ENCODE peak calls at places on chromosomes 4 and X, in four cellular contexts. One of them, this sample, is unnamed.

GRCh38 chr4:7649741-7650531 is 215.2 kb upstream of the PSAPL1 start:
- DNase-seq in astrocyte of the spinal cord: peak
- DNase-seq in ascending aorta: peak
- DNase-seq in neural progenitor cell: no peak
- DNase-seq in this sample: no peak

GRCh38 chrX:154371771-154372300 is 2.6 kb downstream of the FLNA start:
- DNase-seq in neural progenitor cell: peak
- DNase-seq in astrocyte of the spinal cord: no peak
- DNase-seq in ascending aorta: no peak
- DNase-seq in this sample: no peak

GRCh38 chr4:145736241-145736831 is 56.4 kb downstream of the C4orf51 start:
- DNase-seq in ascending aorta: peak
- DNase-seq in neural progenitor cell: no peak
- DNase-seq in astrocyte of the spinal cord: peak
- DNase-seq in this sample: peak

GRCh38 chr4:93186846-93187245 is 641.7 kb upstream of the ATOH1 start:
- DNase-seq in ascending aorta: no peak
- DNase-seq in astrocyte of the spinal cord: no peak
- DNase-seq in neural progenitor cell: no peak
- DNase-seq in this sample: no peak

GRCh38 chr4:133483600-133484246 is 334.6 kb downstream of the PCDH10 start:
- DNase-seq in astrocyte of the spinal cord: peak
- DNase-seq in ascending aorta: no peak
- DNase-seq in neural progenitor cell: peak
- DNase-seq in this sample: no peak

GRCh38 chr4:174669278-174669677 is 147.0 kb upstream of the HPGD start:
- DNase-seq in astrocyte of the spinal cord: peak
- DNase-seq in neural progenitor cell: no peak
- DNase-seq in ascending aorta: no peak
- DNase-seq in this sample: no peak

GRCh38 chrX:120356084-120356483 is 5.8 kb upstream of the ATP1B4 start:
- DNase-seq in neural progenitor cell: no peak
- DNase-seq in ascending aorta: no peak
- DNase-seq in astrocyte of the spinal cord: no peak
- DNase-seq in this sample: no peak

GRCh38 chr4:47287735-47288134 is 175.8 kb downstream of the COMMD8 start:
- DNase-seq in neural progenitor cell: no peak
- DNase-seq in astrocyte of the spinal cord: peak
- DNase-seq in ascending aorta: no peak
- DNase-seq in this sample: no peak

GRCh38 chr4:158535130-158535614 is 13.5 kb downstream of the RXFP1 start:
- DNase-seq in astrocyte of the spinal cord: peak
- DNase-seq in ascending aorta: no peak
- DNase-seq in neural progenitor cell: no peak
- DNase-seq in this sample: no peak

GRCh38 chrX:16368696-16369095 is 201.4 kb downstream of the MAGEB17 start:
- DNase-seq in neural progenitor cell: no peak
- DNase-seq in astrocyte of the spinal cord: peak
- DNase-seq in ascending aorta: no peak
- DNase-seq in this sample: no peak

GRCh38 chrX:54411732-54412131 is 28.5 kb upstream of the TSR2 start:
- DNase-seq in ascending aorta: no peak
- DNase-seq in astrocyte of the spinal cord: no peak
- DNase-seq in neural progenitor cell: no peak
- DNase-seq in this sample: no peak

GRCh38 chr4:109156346-109156745 is 146.1 kb downstream of the COL25A1 start:
- DNase-seq in neural progenitor cell: no peak
- DNase-seq in ascending aorta: no peak
- DNase-seq in astrocyte of the spinal cord: no peak
- DNase-seq in this sample: no peak

GRCh38 chr4:85932371-85933305 is 427.2 kb downstream of the MAPK10 start:
- DNase-seq in ascending aorta: no peak
- DNase-seq in astrocyte of the spinal cord: peak
- DNase-seq in neural progenitor cell: peak
- DNase-seq in this sample: no peak

GRCh38 chrX:131399692-131400428 is 110.8 kb upstream of the IGSF1 start:
- DNase-seq in astrocyte of the spinal cord: no peak
- DNase-seq in neural progenitor cell: no peak
- DNase-seq in ascending aorta: no peak
- DNase-seq in this sample: no peak

GRCh38 chr4:1204286-1204827 is 32.0 kb upstream of the SPON2 start:
- DNase-seq in astrocyte of the spinal cord: no peak
- DNase-seq in ascending aorta: no peak
- DNase-seq in neural progenitor cell: no peak
- DNase-seq in this sample: no peak

GRCh38 chrX:127317159-127317558 is 497.6 kb downstream of the PRR32 start:
- DNase-seq in astrocyte of the spinal cord: no peak
- DNase-seq in ascending aorta: no peak
- DNase-seq in neural progenitor cell: no peak
- DNase-seq in this sample: no peak

GRCh38 chr4:152278505-152279301 is 257.2 kb downstream of the FBXW7 start:
- DNase-seq in neural progenitor cell: no peak
- DNase-seq in astrocyte of the spinal cord: no peak
- DNase-seq in ascending aorta: no peak
- DNase-seq in this sample: no peak

GRCh38 chr4:137961051-137961438 is 281.1 kb downstream of the SLC7A11 start:
- DNase-seq in ascending aorta: no peak
- DNase-seq in astrocyte of the spinal cord: no peak
- DNase-seq in neural progenitor cell: no peak
- DNase-seq in this sample: no peak

GRCh38 chr4:147463065-147463464 is 17.8 kb upstream of the EDNRA start:
- DNase-seq in neural progenitor cell: no peak
- DNase-seq in ascending aorta: no peak
- DNase-seq in astrocyte of the spinal cord: no peak
- DNase-seq in this sample: no peak

GRCh38 chr4:38099908-38100407 is 139.8 kb downstream of the PTTG2 start:
- DNase-seq in astrocyte of the spinal cord: peak
- DNase-seq in neural progenitor cell: no peak
- DNase-seq in ascending aorta: no peak
- DNase-seq in this sample: no peak

GRCh38 chrX:26008042-26008441 is 130.1 kb upstream of the MAGEB18 start:
- DNase-seq in astrocyte of the spinal cord: no peak
- DNase-seq in ascending aorta: no peak
- DNase-seq in neural progenitor cell: no peak
- DNase-seq in this sample: no peak

GRCh38 chr4:15729910-15730533 is 27.2 kb downstream of the BST1 start:
- DNase-seq in ascending aorta: no peak
- DNase-seq in astrocyte of the spinal cord: peak
- DNase-seq in neural progenitor cell: peak
- DNase-seq in this sample: no peak

GRCh38 chrX:107421337-107421736 is 28.1 kb upstream of the FRMPD3 start:
- DNase-seq in neural progenitor cell: no peak
- DNase-seq in astrocyte of the spinal cord: no peak
- DNase-seq in ascending aorta: no peak
- DNase-seq in this sample: no peak

GRCh38 chr4:1480720-1481119 is 74.5 kb upstream of the NKX1-1 start:
- DNase-seq in neural progenitor cell: no peak
- DNase-seq in astrocyte of the spinal cord: no peak
- DNase-seq in ascending aorta: no peak
- DNase-seq in this sample: no peak

GRCh38 chr4:61200195-61200990 is at the start of gene ADGRL3:
- DNase-seq in astrocyte of the spinal cord: peak
- DNase-seq in neural progenitor cell: peak
- DNase-seq in ascending aorta: no peak
- DNase-seq in this sample: peak

GRCh38 chrX:1341531-1342179 is 5.1 kb downstream of the IL3RA start:
- DNase-seq in ascending aorta: no peak
- DNase-seq in neural progenitor cell: no peak
- DNase-seq in astrocyte of the spinal cord: no peak
- DNase-seq in this sample: no peak

GRCh38 chr4:123783936-123784335 is 387.3 kb downstream of the SPRY1 start:
- DNase-seq in ascending aorta: no peak
- DNase-seq in astrocyte of the spinal cord: peak
- DNase-seq in neural progenitor cell: no peak
- DNase-seq in this sample: no peak

GRCh38 chrX:63657821-63658220 is 127.2 kb downstream of the ARHGEF9 start:
- DNase-seq in neural progenitor cell: no peak
- DNase-seq in ascending aorta: peak
- DNase-seq in astrocyte of the spinal cord: peak
- DNase-seq in this sample: peak

GRCh38 chrX:74297766-74298165 is 6.2 kb upstream of the ZCCHC13 start:
- DNase-seq in neural progenitor cell: no peak
- DNase-seq in astrocyte of the spinal cord: no peak
- DNase-seq in ascending aorta: no peak
- DNase-seq in this sample: no peak

GRCh38 chr4:134243742-134244713 is 42.4 kb upstream of the PABPC4L start:
- DNase-seq in neural progenitor cell: no peak
- DNase-seq in ascending aorta: no peak
- DNase-seq in astrocyte of the spinal cord: no peak
- DNase-seq in this sample: no peak

GRCh38 chr4:188190461-188190860 is 51.2 kb downstream of the TRIML1 start:
- DNase-seq in neural progenitor cell: no peak
- DNase-seq in ascending aorta: no peak
- DNase-seq in astrocyte of the spinal cord: no peak
- DNase-seq in this sample: no peak

GRCh38 chr4:25448379-25449109 is 71.5 kb downstream of the ANAPC4 start:
- DNase-seq in ascending aorta: no peak
- DNase-seq in astrocyte of the spinal cord: no peak
- DNase-seq in neural progenitor cell: peak
- DNase-seq in this sample: no peak